ENCODE peak calls at places on chromosomes 2 and 18, in seven cellular contexts. J is mesenchymal stem cell, D is GM23248, U is OCI-LY7, I is mammary epithelial cell, P is heart left ventricle, A is thoracic aorta. H is an unnamed sample. For H3K4me1, the result is how much of the 10 kb centered on the place peaks cover.

GRCh38 chr2:233772583-233772982 is 5.5 kb upstream of the MROH2A start:
- DNase-seq in J (no peak), D (no peak), U (no peak), I (no peak), P (no peak), A (no peak), H (no peak)

GRCh38 chr2:211014376-211014775 is 458.0 kb downstream of the CPS1 start:
- DNase-seq in J (no peak), D (no peak), U (no peak), I (peak), P (no peak), A (no peak), H (no peak)

GRCh38 chr2:5368263-5368662 is 323.9 kb upstream of the SOX11 start:
- DNase-seq in J (no peak), D (no peak), U (no peak), I (no peak), P (no peak), A (no peak), H (no peak)

GRCh38 chr2:116416988-116417387 is 1397.5 kb upstream of the DDX18 start:
- DNase-seq in J (no peak), D (no peak), U (no peak), I (no peak), P (no peak), A (no peak), H (no peak)

GRCh38 chr2:158045362-158045761 is 56.3 kb upstream of the UPP2 start:
- DNase-seq in J (no peak), D (no peak), U (no peak), I (no peak), P (no peak), A (no peak), H (no peak)

GRCh38 chr2:43379494-43379893 is 153.1 kb upstream of the ZFP36L2 start:
- DNase-seq in J (no peak), D (no peak), U (no peak), I (no peak), P (no peak), A (no peak), H (no peak)

GRCh38 chr2:84486436-84487115 is 27.5 kb upstream of the SUCLG1 start:
- DNase-seq in J (no peak), D (peak), U (no peak), I (no peak), P (no peak), A (no peak), H (no peak)

GRCh38 chr2:201258666-201258999 is 1.7 kb upstream of the CASP8 start:
- DNase-seq in J (no peak), D (no peak), U (peak), I (no peak), P (no peak), A (no peak), H (no peak)

GRCh38 chr18:79883461-79884295 is 67.8 kb downstream of the SLC66A2 start:
- DNase-seq in J (no peak), D (no peak), U (no peak), I (no peak), P (no peak), A (no peak), H (no peak)

GRCh38 chr2:160207804-160208661 is 8.0 kb upstream of the ITGB6 start:
- DNase-seq in J (peak), D (peak), U (no peak), I (peak), P (peak), A (peak), H (peak)

GRCh38 chr2:176681584-176682115 is 412.4 kb downstream of the MTX2 start:
- DNase-seq in J (no peak), D (no peak), U (no peak), I (no peak), P (no peak), A (no peak), H (no peak)

GRCh38 chr2:1707771-1708351 is 36.5 kb downstream of the PXDN start:
- DNase-seq in J (peak), D (peak), U (no peak), I (peak), P (peak), A (no peak), H (no peak)

GRCh38 chr2:69559696-69560482 is 83.7 kb downstream of the AAK1 start:
- DNase-seq in J (peak), D (peak), U (peak), I (peak), P (no peak), A (no peak), H (no peak)

GRCh38 chr2:10910625-10911024 is 1.1 kb upstream of the KCNF1 start:
- DNase-seq in J (no peak), D (no peak), U (no peak), I (no peak), P (no peak), A (no peak), H (no peak)

GRCh38 chr2:241760301-241760771 is 16.3 kb upstream of the GAL3ST2 start:
- DNase-seq in J (no peak), D (no peak), U (peak), I (no peak), P (no peak), A (no peak), H (no peak)

GRCh38 chr2:73868204-73868978 is 24.4 kb upstream of the ACTG2 start:
- DNase-seq in J (no peak), D (no peak), U (no peak), I (peak), P (no peak), A (no peak), H (no peak)

GRCh38 chr2:151156943-151157705 is 104.5 kb downstream of the RBM43 start:
- DNase-seq in J (no peak), D (peak), U (no peak), I (no peak), P (no peak), A (no peak), H (no peak)

GRCh38 chr2:128949360-128949759 is 630.7 kb upstream of the HS6ST1 start:
- DNase-seq in J (no peak), D (peak), U (no peak), I (peak), P (no peak), A (no peak), H (no peak)

GRCh38 chr2:224723606-224724217 is 7.5 kb upstream of the CCDC195 start:
- DNase-seq in J (no peak), D (peak), U (no peak), I (no peak), P (no peak), A (no peak), H (no peak)

GRCh38 chr2:121356058-121356640 is 71.1 kb upstream of the TFCP2L1 start:
- DNase-seq in J (peak), D (peak), U (peak), I (peak), P (no peak), A (no peak), H (no peak)

GRCh38 chr18:28086530-28087172 is 90.3 kb downstream of the CDH2 start:
- DNase-seq in J (no peak), D (peak), U (no peak), I (peak), P (no peak), A (no peak), H (no peak)

GRCh38 chr2:47065771-47066380 is 89.2 kb downstream of the STPG4 start:
- DNase-seq in J (peak), D (peak), U (no peak), I (peak), P (peak), A (no peak), H (no peak)

GRCh38 chr2:71795486-71795885 is 342.1 kb downstream of the DYSF start:
- DNase-seq in J (no peak), D (no peak), U (no peak), I (no peak), P (no peak), A (no peak), H (no peak)

GRCh38 chr18:37335337-37335736 is 230.3 kb downstream of the CELF4 start:
- DNase-seq in J (no peak), D (peak), U (no peak), I (no peak), P (no peak), A (no peak), H (no peak)

GRCh38 chr2:180656455-180656847 is 324.0 kb upstream of the UBE2E3 start:
- DNase-seq in J (peak), D (peak), U (no peak), I (peak), P (no peak), A (no peak), H (no peak)

GRCh38 chr2:99081886-99082285 is 59.6 kb upstream of the C2orf15 start:
- DNase-seq in J (no peak), D (no peak), U (no peak), I (no peak), P (no peak), A (no peak), H (no peak)

GRCh38 chr2:75612862-75613243 is 33.7 kb upstream of the MRPL19 start:
- DNase-seq in J (no peak), D (no peak), U (no peak), I (no peak), P (no peak), A (no peak), H (no peak)

GRCh38 chr2:69309336-69310048 is 77.5 kb downstream of the GFPT1 start:
- DNase-seq in J (peak), D (peak), U (no peak), I (no peak), P (peak), A (no peak), H (no peak)

GRCh38 chr2:32425719-32426141 is 68.9 kb downstream of the BIRC6 start:
- DNase-seq in J (peak), D (peak), U (no peak), I (no peak), P (no peak), A (no peak), H (no peak)

GRCh38 chr2:179985163-179985820 is 21.8 kb downstream of the CWC22 start:
- DNase-seq in J (no peak), D (no peak), U (no peak), I (no peak), P (no peak), A (no peak), H (no peak)

GRCh38 chr18:12371590-12371989 is 5.4 kb downstream of the AFG3L2 start:
- DNase-seq in J (no peak), D (no peak), U (no peak), I (no peak), P (no peak), A (no peak), H (no peak)

GRCh38 chr18:3790702-3791101 is 340.7 kb downstream of the TGIF1 start:
- DNase-seq in J (peak), D (no peak), U (peak), I (no peak), P (no peak), A (no peak), H (no peak)

GRCh38 chr2:127525692-127526141 is 572 bp downstream of the IWS1 start:
- DNase-seq in J (peak), D (peak), U (peak), I (peak), P (no peak), A (no peak), H (no peak)

GRCh38 chr2:54557601-54558187 is 101.6 kb downstream of the SPTBN1 start:
- DNase-seq in J (peak), D (peak), U (peak), I (peak), P (peak), A (no peak), H (peak)

GRCh38 chr2:179261161-179261825 is 3.3 kb downstream of the SESTD1 start:
- DNase-seq in J (no peak), D (peak), U (no peak), I (no peak), P (no peak), A (no peak), H (no peak)

GRCh38 chr2:241945311-241945710 is 75.8 kb downstream of the RTP5 start:
- DNase-seq in J (no peak), D (no peak), U (no peak), I (no peak), P (no peak), A (no peak), H (peak)

GRCh38 chr2:108787209-108787558 is 613 bp downstream of the CCDC138 start:
- DNase-seq in J (no peak), D (no peak), U (no peak), I (no peak), P (no peak), A (no peak), H (no peak)
- H3K27ac ChIP-seq in J (no peak), D (peak), U (peak), I (peak), P (no peak), A (no peak), H (peak)

GRCh38 chr2:26336719-26337118 is 9.2 kb upstream of the SELENOI start:
- DNase-seq in J (no peak), D (no peak), U (no peak), I (no peak), P (no peak), A (no peak), H (no peak)
- H3K4me1 ChIP-seq in J (under half), D (under half), U (under half), I (under half), P (under half), A (under half), H (under half)

DNA sequence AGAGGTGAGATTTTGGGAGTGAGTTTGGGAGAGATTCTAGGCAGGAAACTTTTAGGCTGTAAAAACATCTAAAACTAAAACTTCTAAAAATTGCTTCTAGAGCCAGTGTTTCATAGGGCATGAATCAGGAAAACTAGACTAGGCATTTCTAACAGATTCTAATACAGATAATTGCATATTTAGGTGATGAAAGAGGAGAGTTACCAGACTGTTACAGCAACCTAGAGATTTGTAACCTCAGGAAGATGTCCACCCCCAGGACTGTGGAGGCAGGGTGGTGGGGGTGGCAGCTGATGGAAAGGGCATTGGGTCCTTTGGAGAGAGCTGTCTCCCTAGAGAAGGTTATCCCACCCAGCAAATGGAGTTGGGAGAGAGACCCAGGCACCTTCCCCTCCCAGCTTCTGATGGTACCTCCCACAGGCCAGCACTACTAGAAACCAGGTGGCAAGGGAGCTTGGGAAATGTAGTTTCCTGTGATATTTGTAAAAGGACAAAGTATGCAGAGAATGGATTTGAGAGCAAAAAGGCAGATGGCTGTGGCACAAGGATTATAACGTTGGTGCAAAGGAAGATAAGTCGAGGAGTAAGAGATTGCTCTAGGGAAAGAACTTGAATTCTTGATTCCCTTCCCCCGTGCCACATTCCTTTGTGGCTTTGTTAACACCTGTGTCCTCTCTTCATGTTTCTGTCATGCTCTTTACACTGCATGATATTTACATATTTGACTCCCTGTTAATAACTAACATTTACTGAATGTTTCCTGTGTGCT is 75.6 kb upstream of the MGAT5 start:
- DNase-seq in J (no peak), D (peak), U (peak), I (peak), P (no peak), A (no peak), H (no peak)
- H3K27ac ChIP-seq in J (no peak), D (peak), U (no peak), I (peak), P (no peak), A (no peak), H (no peak)

GRCh38 chr2:159136405-159136804 is 150.1 kb downstream of the WDSUB1 start:
- DNase-seq in J (no peak), D (no peak), U (no peak), I (no peak), P (no peak), A (no peak), H (no peak)
- H3K4me1 ChIP-seq in J (under half), D (half or more), U (under half), I (half or more), P (half or more), A (half or more), H (under half)

GRCh38 chr2:215680605-215681598 is 245.0 kb upstream of the FN1 start:
- DNase-seq in J (peak), D (peak), U (no peak), I (peak), P (no peak), A (no peak), H (peak)
- H3K27ac ChIP-seq in J (peak), D (peak), U (no peak), I (peak), P (no peak), A (no peak), H (no peak)

GRCh38 chr18:47930086-47930843 is at the start of gene SMAD2:
- DNase-seq in J (peak), D (peak), U (peak), I (peak), P (peak), A (peak), H (peak)
- H3K4me1 ChIP-seq in J (under half), D (under half), U (under half), I (under half), P (under half), A (under half), H (under half)